ENCODE peak calls at places on chromosomes 5 and 9, in seven cellular contexts. P is KBM-7, Q is hypothalamus, B is sigmoid colon, C is lower leg skin, J is NCI-H524, D is T-cell. V is an unnamed sample.

GRCh38 chr5:90813392-90813791 is 254.8 kb downstream of the ADGRV1 start:
- DNase-seq in P (no peak), Q (no peak), B (no peak), C (no peak), J (no peak), D (no peak), V (no peak)

GRCh38 chr5:36655171-36655570 is 48.8 kb downstream of the SLC1A3 start:
- DNase-seq in P (peak; percentile 27), Q (no peak), B (peak; percentile 66), C (no peak), J (no peak), D (no peak), V (no peak)

GRCh38 chr5:75054110-75054930 is 2.0 kb upstream of the GCNT4 start:
- DNase-seq in P (no peak), Q (no peak), B (peak; percentile 74), C (no peak), J (peak; percentile 22), D (no peak), V (no peak)

GRCh38 chr9:130498918-130499698 is 54.3 kb downstream of the ASS1 start:
- DNase-seq in P (no peak), Q (no peak), B (no peak), C (no peak), J (no peak), D (no peak), V (no peak)

GRCh38 chr5:36739751-36740221 is 133.4 kb downstream of the SLC1A3 start:
- DNase-seq in P (peak; percentile 92), Q (no peak), B (no peak), C (peak; percentile 91), J (peak; percentile 86), D (peak; percentile 64), V (peak; percentile 68)

GRCh38 chr5:31193591-31194457 is at the start of gene CDH6:
- DNase-seq in P (no peak), Q (no peak), B (no peak), C (no peak), J (peak; percentile 15), D (no peak), V (no peak)

GRCh38 chr5:398475-399295 is 44.3 kb upstream of the EXOC3 start:
- DNase-seq in P (no peak), Q (no peak), B (peak; percentile 57), C (peak; percentile 85), J (no peak), D (no peak), V (peak; percentile 56)

GRCh38 chr9:16532681-16533450 is 337.6 kb downstream of the BNC2 start:
- DNase-seq in P (no peak), Q (no peak), B (no peak), C (no peak), J (no peak), D (no peak), V (peak; percentile 18)

GRCh38 chr5:126016256-126016655 is 407.0 kb upstream of the GRAMD2B start:
- DNase-seq in P (no peak), Q (no peak), B (no peak), C (peak; percentile 85), J (no peak), D (no peak), V (no peak)

GRCh38 chr5:14060218-14060617 is 82.9 kb upstream of the TRIO start:
- DNase-seq in P (no peak), Q (no peak), B (no peak), C (no peak), J (no peak), D (no peak), V (no peak)

GRCh38 chr5:91272858-91273257 is 110.3 kb downstream of the ARRDC3 start:
- DNase-seq in P (no peak), Q (no peak), B (no peak), C (no peak), J (no peak), D (no peak), V (no peak)

GRCh38 chr9:27382308-27382707 is 85.4 kb upstream of the EQTN start:
- DNase-seq in P (no peak), Q (no peak), B (no peak), C (no peak), J (no peak), D (no peak), V (no peak)

GRCh38 chr5:75951716-75952115 is 131.5 kb upstream of the SV2C start:
- DNase-seq in P (no peak), Q (no peak), B (no peak), C (no peak), J (no peak), D (no peak), V (no peak)

GRCh38 chr5:1564182-1564748 is 40.5 kb upstream of the LPCAT1 start:
- DNase-seq in P (no peak), Q (no peak), B (no peak), C (no peak), J (no peak), D (no peak), V (no peak)